ENCODE peak calls at places on chromosome 4, in six cellular contexts. G is NCI-H774; J is M059J; Z is stimulated activated effector memory CD8-positive, alpha-beta T cell treated with anti-CD3 and anti-CD28 coated beads, Interleukin-12 subunit alpha, Interleukin-12 subunit beta, amount 100 ng/mL, for 72 hours; F is activated effector memory CD4-positive, alpha-beta T cell treated with Interleukin-2 at 50 U/mL for 16 hours; U is activated CD4-positive, alpha-beta T cell treated with anti-CD3 and anti-CD28 coated beads for 48 hours. Q is an unnamed sample.

GRCh38 chr4:156609421-156609820 is 362.2 kb downstream of the PDGFC start:
- DNase-seq in G (no peak), J (peak), Z (no peak), F (no peak), U (no peak), Q (no peak)

GRCh38 chr4:40688446-40689095 is 58.9 kb upstream of the RBM47 start:
- DNase-seq in G (no peak), J (peak), Z (no peak), F (no peak), U (peak), Q (no peak)

GRCh38 chr4:93828332-93828829 is at the start of gene ATOH1:
- DNase-seq in G (peak), J (peak), Z (no peak), F (no peak), U (no peak), Q (no peak)

GRCh38 chr4:146428298-146428697 is 93.4 kb downstream of the SLC10A7 start:
- DNase-seq in G (no peak), J (no peak), Z (no peak), F (no peak), U (no peak), Q (no peak)

GRCh38 chr4:23728393-23728792 is 161.5 kb downstream of the PPARGC1A start:
- DNase-seq in G (no peak), J (peak), Z (no peak), F (no peak), U (no peak), Q (peak)

GRCh38 chr4:89598602-89599001 is 238.4 kb downstream of the SNCA start:
- DNase-seq in G (no peak), J (peak), Z (no peak), F (no peak), U (no peak), Q (peak)

GRCh38 chr4:139528377-139529005 is 27.5 kb downstream of the SETD7 start:
- DNase-seq in G (no peak), J (peak), Z (no peak), F (no peak), U (no peak), Q (peak)

GRCh38 chr4:158347596-158347995 is 137.3 kb downstream of the TMEM144 start:
- DNase-seq in G (no peak), J (peak), Z (no peak), F (no peak), U (no peak), Q (no peak)

GRCh38 chr4:112138538-112138937 is 6.7 kb upstream of the FAM241A start:
- DNase-seq in G (no peak), J (no peak), Z (no peak), F (no peak), U (no peak), Q (no peak)

GRCh38 chr4:8465615-8466611 is 25.3 kb downstream of the TRMT44 start:
- DNase-seq in G (no peak), J (no peak), Z (no peak), F (no peak), U (no peak), Q (no peak)

GRCh38 chr4:45241976-45242375 is 515.6 kb upstream of the GNPDA2 start:
- DNase-seq in G (no peak), J (no peak), Z (no peak), F (no peak), U (no peak), Q (peak)

Q was measured in astrocyte of the spinal cord.